ENCODE peak calls at places on chromosomes 12 and 14, in five cellular contexts. One of them, this sample, is unnamed.

GRCh38 chr12:34396861-34397590 is 374.7 kb downstream of the ALG10 start:
- DNase-seq in dorsolateral prefrontal cortex: peak
- DNase-seq in kidney: peak
- DNase-seq in PC-3: no peak
- DNase-seq in PC-9: peak
- DNase-seq in this sample: no peak

GRCh38 chr14:30243805-30244204 is 315.2 kb upstream of the G2E3 start:
- DNase-seq in dorsolateral prefrontal cortex: no peak
- DNase-seq in kidney: no peak
- DNase-seq in PC-3: peak
- DNase-seq in PC-9: no peak
- DNase-seq in this sample: no peak

GRCh38 chr12:107379852-107380567 is 286.7 kb upstream of the CRY1 start:
- DNase-seq in dorsolateral prefrontal cortex: no peak
- DNase-seq in kidney: no peak
- DNase-seq in PC-3: peak
- DNase-seq in PC-9: peak
- DNase-seq in this sample: no peak

GRCh38 chr14:56952766-56953473 is 142.6 kb upstream of the OTX2 start:
- DNase-seq in dorsolateral prefrontal cortex: no peak
- DNase-seq in kidney: no peak
- DNase-seq in PC-3: no peak
- DNase-seq in PC-9: no peak
- DNase-seq in this sample: no peak

GRCh38 chr12:26112703-26113147 is 12.1 kb downstream of the BHLHE41 start:
- DNase-seq in dorsolateral prefrontal cortex: no peak
- DNase-seq in kidney: no peak
- DNase-seq in PC-3: peak
- DNase-seq in PC-9: no peak
- DNase-seq in this sample: no peak

GRCh38 chr12:113727651-113728061 is 238.5 kb downstream of the RBM19 start:
- DNase-seq in dorsolateral prefrontal cortex: no peak
- DNase-seq in kidney: no peak
- DNase-seq in PC-3: peak
- DNase-seq in PC-9: peak
- DNase-seq in this sample: no peak

GRCh38 chr14:23379331-23380196 is 2.7 kb downstream of the CMTM5 start:
- DNase-seq in dorsolateral prefrontal cortex: no peak
- DNase-seq in kidney: peak
- DNase-seq in PC-3: peak
- DNase-seq in PC-9: peak
- DNase-seq in this sample: peak

GRCh38 chr14:28773917-28774691 is 7.5 kb downstream of the FOXG1 start:
- DNase-seq in dorsolateral prefrontal cortex: peak
- DNase-seq in kidney: no peak
- DNase-seq in PC-3: no peak
- DNase-seq in PC-9: no peak
- DNase-seq in this sample: no peak

GRCh38 chr12:91769736-91770135 is 375.9 kb downstream of the BTG1 start:
- DNase-seq in dorsolateral prefrontal cortex: no peak
- DNase-seq in kidney: no peak
- DNase-seq in PC-3: no peak
- DNase-seq in PC-9: no peak
- DNase-seq in this sample: no peak

GRCh38 chr12:62292761-62293446 is 32.7 kb downstream of the USP15 start:
- DNase-seq in dorsolateral prefrontal cortex: no peak
- DNase-seq in kidney: no peak
- DNase-seq in PC-3: no peak
- DNase-seq in PC-9: no peak
- DNase-seq in this sample: no peak

GRCh38 chr12:69732088-69732487 is 6.6 kb upstream of the RAB3IP start:
- DNase-seq in dorsolateral prefrontal cortex: no peak
- DNase-seq in kidney: no peak
- DNase-seq in PC-3: peak
- DNase-seq in PC-9: peak
- DNase-seq in this sample: no peak

GRCh38 chr12:124544311-124544970 is 23.0 kb downstream of the NCOR2 start:
- DNase-seq in dorsolateral prefrontal cortex: no peak
- DNase-seq in kidney: peak
- DNase-seq in PC-3: no peak
- DNase-seq in PC-9: peak
- DNase-seq in this sample: no peak

GRCh38 chr12:1457901-1458300 is 136.5 kb downstream of the FBXL14 start:
- DNase-seq in dorsolateral prefrontal cortex: no peak
- DNase-seq in kidney: no peak
- DNase-seq in PC-3: peak
- DNase-seq in PC-9: peak
- DNase-seq in this sample: no peak

GRCh38 chr14:70045715-70046535 is 142.8 kb downstream of the SLC8A3 start:
- DNase-seq in dorsolateral prefrontal cortex: peak
- DNase-seq in kidney: peak
- DNase-seq in PC-3: peak
- DNase-seq in PC-9: peak
- DNase-seq in this sample: peak

GRCh38 chr12:8950702-8951478 is 1.4 kb upstream of the M6PR start:
- DNase-seq in dorsolateral prefrontal cortex: no peak
- DNase-seq in kidney: no peak
- DNase-seq in PC-3: no peak
- DNase-seq in PC-9: no peak
- DNase-seq in this sample: no peak

GRCh38 chr12:120367924-120368788 is 808 bp downstream of the MSI1 start:
- DNase-seq in dorsolateral prefrontal cortex: no peak
- DNase-seq in kidney: no peak
- DNase-seq in PC-3: no peak
- DNase-seq in PC-9: no peak
- DNase-seq in this sample: no peak

GRCh38 chr12:19015285-19015684 is 114.2 kb upstream of the PLEKHA5 start:
- DNase-seq in dorsolateral prefrontal cortex: no peak
- DNase-seq in kidney: no peak
- DNase-seq in PC-3: no peak
- DNase-seq in PC-9: no peak
- DNase-seq in this sample: no peak

GRCh38 chr14:99040711-99041110 is 231.3 kb downstream of the BCL11B start:
- DNase-seq in dorsolateral prefrontal cortex: no peak
- DNase-seq in kidney: peak
- DNase-seq in PC-3: no peak
- DNase-seq in PC-9: no peak
- DNase-seq in this sample: no peak

GRCh38 chr14:79320561-79320960 is 890.7 kb downstream of the DIO2 start:
- DNase-seq in dorsolateral prefrontal cortex: no peak
- DNase-seq in kidney: no peak
- DNase-seq in PC-3: no peak
- DNase-seq in PC-9: no peak
- DNase-seq in this sample: no peak

GRCh38 chr12:57826400-57826799 is 7.9 kb upstream of the AVIL start:
- DNase-seq in dorsolateral prefrontal cortex: no peak
- DNase-seq in kidney: no peak
- DNase-seq in PC-3: no peak
- DNase-seq in PC-9: no peak
- DNase-seq in this sample: no peak

GRCh38 chr14:35405304-35405996 is 901 bp upstream of the NFKBIA start:
- DNase-seq in dorsolateral prefrontal cortex: no peak
- DNase-seq in kidney: no peak
- DNase-seq in PC-3: no peak
- DNase-seq in PC-9: no peak
- DNase-seq in this sample: no peak

GRCh38 chr12:102571889-102572288 is 91.5 kb upstream of the IGF1 start:
- DNase-seq in dorsolateral prefrontal cortex: no peak
- DNase-seq in kidney: no peak
- DNase-seq in PC-3: no peak
- DNase-seq in PC-9: no peak
- DNase-seq in this sample: no peak

GRCh38 chr12:107992870-107993451 is 136.1 kb upstream of the WSCD2 start:
- DNase-seq in dorsolateral prefrontal cortex: no peak
- DNase-seq in kidney: no peak
- DNase-seq in PC-3: peak
- DNase-seq in PC-9: no peak
- DNase-seq in this sample: no peak

GRCh38 chr12:57049890-57050289 is at the start of gene MYO1A:
- DNase-seq in dorsolateral prefrontal cortex: no peak
- DNase-seq in kidney: no peak
- DNase-seq in PC-3: no peak
- DNase-seq in PC-9: peak
- DNase-seq in this sample: no peak

GRCh38 chr12:12333407-12333831 is 16.6 kb downstream of the MANSC1 start:
- DNase-seq in dorsolateral prefrontal cortex: peak
- DNase-seq in kidney: no peak
- DNase-seq in PC-3: peak
- DNase-seq in PC-9: peak
- DNase-seq in this sample: no peak

GRCh38 chr14:33081259-33081658 is 142.6 kb downstream of the NPAS3 start:
- DNase-seq in dorsolateral prefrontal cortex: no peak
- DNase-seq in kidney: no peak
- DNase-seq in PC-3: no peak
- DNase-seq in PC-9: no peak
- DNase-seq in this sample: no peak

GRCh38 chr14:84527706-84528105 is 1002.2 kb upstream of the FLRT2 start:
- DNase-seq in dorsolateral prefrontal cortex: no peak
- DNase-seq in kidney: no peak
- DNase-seq in PC-3: no peak
- DNase-seq in PC-9: no peak
- DNase-seq in this sample: no peak

GRCh38 chr14:75821828-75822521 is 159.8 kb downstream of the TGFB3 start:
- DNase-seq in dorsolateral prefrontal cortex: no peak
- DNase-seq in kidney: no peak
- DNase-seq in PC-3: peak
- DNase-seq in PC-9: peak
- DNase-seq in this sample: no peak

GRCh38 chr12:122371475-122372045 is 50.9 kb downstream of the CLIP1 start:
- DNase-seq in dorsolateral prefrontal cortex: no peak
- DNase-seq in kidney: no peak
- DNase-seq in PC-3: no peak
- DNase-seq in PC-9: no peak
- DNase-seq in this sample: no peak
- H3K27ac ChIP-seq in dorsolateral prefrontal cortex: no peak
- H3K27ac ChIP-seq in kidney: no peak
- H3K27ac ChIP-seq in PC-3: no peak
- H3K27ac ChIP-seq in PC-9: no peak
- H3K27ac ChIP-seq in this sample: no peak

DNA sequence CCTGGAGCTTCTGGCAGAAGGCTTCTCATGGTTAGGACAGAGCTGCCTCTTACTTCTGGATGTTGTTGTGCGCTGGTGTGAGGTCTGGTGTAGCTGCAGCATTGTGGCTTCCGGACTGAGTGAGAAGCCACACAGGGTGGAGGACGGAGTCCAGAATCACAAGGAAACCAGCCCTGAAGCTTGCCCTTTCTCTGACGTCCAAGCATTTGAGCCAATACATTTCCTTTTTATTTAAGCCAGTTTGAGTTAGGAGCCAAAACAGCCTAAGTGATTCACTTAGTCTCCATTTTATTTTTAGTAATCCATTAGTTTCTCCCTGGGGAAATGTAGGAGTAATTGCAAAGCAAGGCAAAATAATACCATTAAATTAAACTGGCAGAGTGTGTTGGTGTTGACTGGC is 402.4 kb upstream of the RGS6 start:
- DNase-seq in dorsolateral prefrontal cortex: no peak
- DNase-seq in kidney: peak
- DNase-seq in PC-3: no peak
- DNase-seq in PC-9: no peak
- DNase-seq in this sample: no peak
- H3K27ac ChIP-seq in dorsolateral prefrontal cortex: peak
- H3K27ac ChIP-seq in kidney: no peak
- H3K27ac ChIP-seq in PC-3: no peak
- H3K27ac ChIP-seq in PC-9: no peak
- H3K27ac ChIP-seq in this sample: no peak

GRCh38 chr14:24677956-24678355 is 44.0 kb upstream of the GZMB start:
- DNase-seq in dorsolateral prefrontal cortex: no peak
- DNase-seq in kidney: no peak
- DNase-seq in PC-3: no peak
- DNase-seq in PC-9: no peak
- DNase-seq in this sample: no peak

GRCh38 chr14:24674204-24674970 is 40.4 kb upstream of the GZMB start:
- DNase-seq in dorsolateral prefrontal cortex: no peak
- DNase-seq in kidney: no peak
- DNase-seq in PC-3: no peak
- DNase-seq in PC-9: no peak
- DNase-seq in this sample: no peak

GRCh38 chr14:24673059-24673458 is 39.1 kb upstream of the GZMB start:
- DNase-seq in dorsolateral prefrontal cortex: no peak
- DNase-seq in kidney: no peak
- DNase-seq in PC-3: no peak
- DNase-seq in PC-9: no peak
- DNase-seq in this sample: no peak

GRCh38 chr14:24670594-24670993 is 36.6 kb upstream of the GZMB start:
- DNase-seq in dorsolateral prefrontal cortex: no peak
- DNase-seq in kidney: no peak
- DNase-seq in PC-3: no peak
- DNase-seq in PC-9: no peak
- DNase-seq in this sample: no peak

GRCh38 chr14:24673534-24674203 is 39.7 kb upstream of the GZMB start:
- DNase-seq in dorsolateral prefrontal cortex: no peak
- DNase-seq in kidney: no peak
- DNase-seq in PC-3: no peak
- DNase-seq in PC-9: no peak
- DNase-seq in this sample: no peak
- H3K27ac ChIP-seq in dorsolateral prefrontal cortex: no peak
- H3K27ac ChIP-seq in kidney: no peak
- H3K27ac ChIP-seq in PC-3: no peak
- H3K27ac ChIP-seq in PC-9: no peak
- H3K27ac ChIP-seq in this sample: no peak

GRCh38 chr14:100982356-100982755 is 78.8 kb upstream of the RTL1 start:
- DNase-seq in dorsolateral prefrontal cortex: no peak
- DNase-seq in kidney: no peak
- DNase-seq in PC-3: no peak
- DNase-seq in PC-9: no peak
- DNase-seq in this sample: no peak

GRCh38 chr14:100981808-100982207 is 78.3 kb upstream of the RTL1 start:
- DNase-seq in dorsolateral prefrontal cortex: no peak
- DNase-seq in kidney: no peak
- DNase-seq in PC-3: peak
- DNase-seq in PC-9: no peak
- DNase-seq in this sample: no peak

GRCh38 chr14:100980823-100981222 is 77.3 kb upstream of the RTL1 start:
- DNase-seq in dorsolateral prefrontal cortex: no peak
- DNase-seq in kidney: no peak
- DNase-seq in PC-3: peak
- DNase-seq in PC-9: no peak
- DNase-seq in this sample: no peak

GRCh38 chr14:100979079-100979478 is 75.6 kb upstream of the RTL1 start:
- DNase-seq in dorsolateral prefrontal cortex: no peak
- DNase-seq in kidney: no peak
- DNase-seq in PC-3: peak
- DNase-seq in PC-9: no peak
- DNase-seq in this sample: no peak

GRCh38 chr14:100979780-100980179 is 76.3 kb upstream of the RTL1 start:
- DNase-seq in dorsolateral prefrontal cortex: no peak
- DNase-seq in kidney: no peak
- DNase-seq in PC-3: peak
- DNase-seq in PC-9: no peak
- DNase-seq in this sample: no peak
- H3K27ac ChIP-seq in dorsolateral prefrontal cortex: no peak
- H3K27ac ChIP-seq in kidney: no peak
- H3K27ac ChIP-seq in PC-3: peak
- H3K27ac ChIP-seq in PC-9: no peak
- H3K27ac ChIP-seq in this sample: no peak

GRCh38 chr12:43337571-43338497 is 214.2 kb downstream of the ADAMTS20 start:
- DNase-seq in dorsolateral prefrontal cortex: no peak
- DNase-seq in kidney: no peak
- DNase-seq in PC-3: peak
- DNase-seq in PC-9: no peak
- DNase-seq in this sample: no peak
- H3K27ac ChIP-seq in dorsolateral prefrontal cortex: no peak
- H3K27ac ChIP-seq in kidney: no peak
- H3K27ac ChIP-seq in PC-3: peak
- H3K27ac ChIP-seq in PC-9: no peak
- H3K27ac ChIP-seq in this sample: no peak